ENCODE peak calls at places on chromosomes 1 and 21, in nine cellular contexts. O is AG09319, M is heart right ventricle, T is neural progenitor cell, Z is fibroblast of the aortic adventitia, A is B cell, N is type B pancreatic cell, V is endothelial cell, P is A549. E is an unnamed sample.
A peak's percentile ranks its signal among the peaks of the same experiment; 100 is the strongest.

GRCh38 chr21:43024737-43025136 is 50.4 kb downstream of the PKNOX1 start:
- DNase-seq in O (no peak), M (no peak), T (no peak), Z (peak; percentile 4), A (no peak), N (no peak), V (no peak), P (no peak), E (no peak)

GRCh38 chr21:29267666-29268065 is 31.1 kb upstream of the BACH1 start:
- DNase-seq in O (no peak), M (no peak), T (no peak), Z (no peak), A (no peak), N (no peak), V (no peak), P (no peak), E (no peak)

GRCh38 chr1:7221823-7222462 is 436.7 kb downstream of the CAMTA1 start:
- DNase-seq in O (no peak), M (no peak), T (no peak), Z (no peak), A (no peak), N (no peak), V (no peak), P (no peak), E (no peak)

GRCh38 chr1:29120955-29121485 is 2.7 kb downstream of the TMEM200B start:
- DNase-seq in O (peak; percentile 14), M (peak; percentile 42), T (peak; percentile 87), Z (peak; percentile 39), A (peak; percentile 91), N (peak; percentile 75), V (peak; percentile 77), P (peak; percentile 41), E (no peak)

GRCh38 chr1:112878321-112878720 is 77.7 kb downstream of the SLC16A1 start:
- DNase-seq in O (no peak), M (no peak), T (peak; percentile 9), Z (no peak), A (no peak), N (no peak), V (no peak), P (no peak), E (no peak)

GRCh38 chr1:22712502-22713271 is 2.0 kb downstream of the EPHB2 start:
- DNase-seq in O (peak; percentile 14), M (no peak), T (peak; percentile 34), Z (peak; percentile 64), A (peak; percentile 46), N (no peak), V (no peak), P (no peak), E (no peak)

GRCh38 chr21:20874202-20874601 is 124.0 kb upstream of the NCAM2 start:
- DNase-seq in O (no peak), M (no peak), T (no peak), Z (no peak), A (no peak), N (no peak), V (no peak), P (no peak), E (no peak)

GRCh38 chr1:224510880-224511645 is 76.5 kb upstream of the WDR26 start:
- DNase-seq in O (no peak), M (no peak), T (no peak), Z (peak; percentile 70), A (no peak), N (no peak), V (no peak), P (no peak), E (no peak)

GRCh38 chr21:42459065-42459430 is 37.0 kb downstream of the RSPH1 start:
- DNase-seq in O (no peak), M (no peak), T (no peak), Z (no peak), A (no peak), N (no peak), V (no peak), P (no peak), E (no peak)

GRCh38 chr1:230641346-230641745 is 935 bp upstream of the COG2 start:
- DNase-seq in O (no peak), M (no peak), T (no peak), Z (no peak), A (no peak), N (no peak), V (no peak), P (no peak), E (no peak)

GRCh38 chr1:210293191-210293607 is 35.5 kb upstream of the HHAT start:
- DNase-seq in O (peak; percentile 72), M (peak; percentile 65), T (no peak), Z (peak; percentile 100), A (no peak), N (no peak), V (no peak), P (no peak), E (no peak)

GRCh38 chr21:35329940-35330670 is 281.0 kb upstream of the RUNX1 start:
- DNase-seq in O (no peak), M (no peak), T (no peak), Z (peak; percentile 68), A (no peak), N (no peak), V (no peak), P (no peak), E (no peak)

GRCh38 chr1:159868766-159869165 is 6.3 kb upstream of the VSIG8 start:
- DNase-seq in O (no peak), M (no peak), T (no peak), Z (no peak), A (no peak), N (no peak), V (no peak), P (no peak), E (no peak)

GRCh38 chr1:159867322-159868064 is 5.0 kb upstream of the VSIG8 start:
- DNase-seq in O (no peak), M (no peak), T (no peak), Z (no peak), A (no peak), N (no peak), V (no peak), P (no peak), E (no peak)

GRCh38 chr1:159869173-159869572 is 6.7 kb upstream of the VSIG8 start:
- DNase-seq in O (no peak), M (no peak), T (no peak), Z (peak; percentile 24), A (no peak), N (no peak), V (no peak), P (no peak), E (no peak)

GRCh38 chr1:159870704-159871103 is 8.2 kb upstream of the VSIG8 start:
- DNase-seq in O (no peak), M (no peak), T (no peak), Z (no peak), A (no peak), N (no peak), V (no peak), P (no peak), E (no peak)

GRCh38 chr1:159869607-159870006 is 7.2 kb upstream of the VSIG8 start:
- DNase-seq in O (no peak), M (no peak), T (no peak), Z (no peak), A (no peak), N (no peak), V (no peak), P (no peak), E (no peak)
- TF ChIP-seq CTCF in O (no peak), M (no peak), T (no peak), Z (no peak), A (no peak), N (no peak), V (no peak), P (no peak), E (no peak)

GRCh38 chr1:160342953-160343869 is at the start of the genes COPA and NCSTN:
- DNase-seq in O (peak; percentile 92), M (peak; percentile 90), T (peak; percentile 98), Z (peak; percentile 98), A (peak; percentile 81), N (peak; percentile 92), V (peak; percentile 87), P (peak; percentile 90), E (peak; percentile 96)
- TF ChIP-seq CTCF in O (no peak), M (peak; percentile 15), T (no peak), Z (peak; percentile 22), A (no peak), N (no peak), V (no peak), P (no peak), E (no peak)

DNA sequence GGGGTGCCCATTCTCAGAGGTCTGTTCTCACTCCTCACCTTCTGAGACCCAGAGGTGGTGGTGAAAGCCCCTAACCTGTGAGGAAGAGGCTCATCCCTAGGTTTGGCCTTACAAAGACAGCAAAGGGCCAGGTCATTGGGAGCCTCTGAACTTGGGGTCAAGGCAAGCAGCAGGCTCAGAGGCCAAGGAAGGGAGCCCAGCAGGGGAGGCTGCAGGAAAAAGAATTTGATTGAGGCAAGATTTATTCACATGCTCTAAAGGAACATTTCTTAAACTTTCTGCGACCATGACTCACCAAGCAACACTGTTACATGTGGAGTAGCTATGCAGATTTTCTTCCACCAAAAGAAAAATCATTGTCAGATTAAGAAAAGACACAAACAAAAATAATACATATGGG is 132.5 kb upstream of the SYT6 start:
- DNase-seq in O (no peak), M (no peak), T (no peak), Z (peak; percentile 31), A (no peak), N (no peak), V (no peak), P (no peak), E (no peak)
- TF ChIP-seq CTCF in O (no peak), M (no peak), T (no peak), Z (no peak), A (no peak), N (no peak), V (no peak), P (no peak), E (no peak)

GRCh38 chr1:15708486-15709137 is 24.5 kb downstream of the PLEKHM2 start:
- DNase-seq in O (no peak), M (no peak), T (no peak), Z (no peak), A (no peak), N (no peak), V (no peak), P (no peak), E (no peak)

GRCh38 chr1:15705184-15705566 is 21.1 kb downstream of the PLEKHM2 start:
- DNase-seq in O (no peak), M (no peak), T (no peak), Z (no peak), A (no peak), N (no peak), V (no peak), P (no peak), E (no peak)

GRCh38 chr1:15704526-15705183 is 20.5 kb downstream of the PLEKHM2 start:
- DNase-seq in O (no peak), M (no peak), T (no peak), Z (no peak), A (no peak), N (no peak), V (no peak), P (no peak), E (no peak)

GRCh38 chr1:15707239-15707940 is 23.3 kb downstream of the PLEKHM2 start:
- DNase-seq in O (no peak), M (no peak), T (no peak), Z (peak; percentile 16), A (no peak), N (no peak), V (no peak), P (no peak), E (no peak)

DNA sequence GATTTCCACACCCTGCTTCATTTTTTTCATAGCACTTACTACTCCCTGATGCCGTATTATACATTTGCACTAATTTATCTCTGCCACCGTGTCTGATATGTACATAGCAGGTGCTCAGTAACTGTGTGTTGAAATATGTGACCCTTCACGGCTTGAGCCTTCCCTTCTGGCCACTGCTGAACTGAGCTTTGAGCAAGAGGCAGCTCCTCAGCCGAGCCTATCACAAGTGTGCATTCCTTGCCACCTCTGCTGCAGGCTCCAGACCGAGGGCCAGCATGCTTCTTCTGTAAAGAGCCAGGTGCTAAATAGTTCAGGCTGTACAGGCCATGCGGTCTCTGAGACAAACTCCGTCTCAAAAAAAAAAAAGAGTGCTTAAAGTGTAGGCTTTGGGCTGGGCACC is 22.6 kb downstream of the PLEKHM2 start:
- DNase-seq in O (no peak), M (no peak), T (no peak), Z (no peak), A (no peak), N (no peak), V (no peak), P (no peak), E (no peak)
- TF ChIP-seq CTCF in O (no peak), M (no peak), T (no peak), Z (no peak), A (no peak), N (no peak), V (no peak), P (no peak), E (no peak)